ENCODE peak calls at places on chromosomes 3 and 15, in eight cellular contexts. L is K562, K is HCT116, F is A549, U is Panc1, M is SK-N-SH, V is GM12878, R is HepG2. A is an unnamed sample. For H3K4me1, the result is how much of the 10 kb centered on the place peaks cover.

GRCh38 chr3:74561881-74562280 is 52.6 kb downstream of the CNTN3 start:
- DNase-seq in L (no peak), K (no peak), F (no peak), U (no peak), M (no peak), V (no peak), R (no peak), A (no peak)

GRCh38 chr15:51335538-51335961 is 2.8 kb downstream of the CYP19A1 start:
- DNase-seq in L (no peak), K (no peak), F (no peak), U (no peak), M (no peak), V (peak), R (no peak), A (no peak)

GRCh38 chr3:195892355-195893120 is 15.8 kb downstream of the TNK2 start:
- DNase-seq in L (peak), K (no peak), F (no peak), U (no peak), M (peak), V (no peak), R (peak), A (no peak)

GRCh38 chr3:139301183-139301582 is 42.6 kb upstream of the MRPS22 start:
- DNase-seq in L (no peak), K (no peak), F (no peak), U (no peak), M (no peak), V (no peak), R (peak), A (no peak)

GRCh38 chr15:66472176-66472999 is 25.2 kb downstream of the SNAPC5 start:
- DNase-seq in L (no peak), K (no peak), F (no peak), U (no peak), M (no peak), V (peak), R (peak), A (no peak)

GRCh38 chr3:183564046-183564445 is 8.5 kb upstream of the KLHL6 start:
- DNase-seq in L (no peak), K (no peak), F (no peak), U (no peak), M (no peak), V (no peak), R (no peak), A (no peak)

GRCh38 chr3:195221015-195221853 is 49.7 kb downstream of the XXYLT1 start:
- DNase-seq in L (no peak), K (no peak), F (no peak), U (no peak), M (peak), V (no peak), R (no peak), A (no peak)

GRCh38 chr15:59029554-59029953 is 42.1 kb downstream of the RNF111 start:
- DNase-seq in L (no peak), K (no peak), F (no peak), U (no peak), M (no peak), V (no peak), R (no peak), A (no peak)

GRCh38 chr15:98773616-98774015 is 125.3 kb downstream of the IGF1R start:
- DNase-seq in L (no peak), K (no peak), F (no peak), U (no peak), M (no peak), V (no peak), R (no peak), A (no peak)

GRCh38 chr3:99013077-99013476 is 111.6 kb upstream of the DCBLD2 start:
- DNase-seq in L (no peak), K (no peak), F (no peak), U (no peak), M (no peak), V (no peak), R (no peak), A (no peak)

GRCh38 chr3:119779731-119780383 is 2.0 kb upstream of the NR1I2 start:
- DNase-seq in L (no peak), K (no peak), F (no peak), U (no peak), M (no peak), V (peak), R (no peak), A (no peak)

GRCh38 chr15:71730277-71731144 is 79.8 kb upstream of the NR2E3 start:
- DNase-seq in L (peak), K (peak), F (peak), U (no peak), M (peak), V (no peak), R (peak), A (peak)

GRCh38 chr3:45130476-45130875 is 15.7 kb downstream of the CDCP1 start:
- DNase-seq in L (no peak), K (no peak), F (no peak), U (no peak), M (no peak), V (no peak), R (no peak), A (no peak)

GRCh38 chr15:98625614-98626013 is 22.7 kb upstream of the IGF1R start:
- DNase-seq in L (no peak), K (no peak), F (no peak), U (no peak), M (no peak), V (no peak), R (no peak), A (no peak)

GRCh38 chr3:126267169-126267975 is 87.0 kb upstream of the ALDH1L1 start:
- DNase-seq in L (no peak), K (peak), F (peak), U (no peak), M (peak), V (no peak), R (peak), A (peak)

GRCh38 chr15:66698318-66698961 is 3.6 kb upstream of the SMAD6 start:
- DNase-seq in L (peak), K (peak), F (peak), U (no peak), M (peak), V (no peak), R (peak), A (peak)

GRCh38 chr3:134895181-134895580 is 100.1 kb downstream of the EPHB1 start:
- DNase-seq in L (no peak), K (no peak), F (no peak), U (no peak), M (no peak), V (no peak), R (no peak), A (no peak)

GRCh38 chr3:134876836-134877235 is 81.8 kb downstream of the EPHB1 start:
- DNase-seq in L (no peak), K (no peak), F (no peak), U (no peak), M (no peak), V (no peak), R (no peak), A (no peak)

GRCh38 chr3:39052613-39053012 is 797 bp downstream of the WDR48 start:
- DNase-seq in L (no peak), K (no peak), F (no peak), U (no peak), M (peak), V (no peak), R (no peak), A (peak)

GRCh38 chr15:68403161-68403941 is 28.6 kb downstream of the ITGA11 start:
- DNase-seq in L (no peak), K (no peak), F (no peak), U (no peak), M (no peak), V (no peak), R (no peak), A (no peak)

GRCh38 chr3:101009386-101009785 is 16.2 kb upstream of the ABI3BP start:
- DNase-seq in L (no peak), K (no peak), F (no peak), U (no peak), M (no peak), V (no peak), R (no peak), A (no peak)

GRCh38 chr3:1616715-1617114 is 482.0 kb upstream of the CNTN4 start:
- DNase-seq in L (no peak), K (no peak), F (no peak), U (no peak), M (no peak), V (no peak), R (no peak), A (no peak)

GRCh38 chr3:66465034-66465433 is 35.8 kb downstream of the LRIG1 start:
- DNase-seq in L (no peak), K (no peak), F (no peak), U (no peak), M (no peak), V (no peak), R (no peak), A (no peak)
- TF ChIP-seq REST in L (no peak), K (no peak), F (no peak), U (no peak), M (no peak), V (no peak), R (no peak), A (no peak)

GRCh38 chr3:58048301-58048700 is 40.1 kb downstream of the FLNB start:
- DNase-seq in L (no peak), K (no peak), F (no peak), U (no peak), M (no peak), V (no peak), R (no peak), A (no peak)

GRCh38 chr3:58044656-58045055 is 36.4 kb downstream of the FLNB start:
- DNase-seq in L (no peak), K (no peak), F (no peak), U (no peak), M (no peak), V (no peak), R (no peak), A (no peak)

GRCh38 chr3:58045084-58045483 is 36.9 kb downstream of the FLNB start:
- DNase-seq in L (no peak), K (no peak), F (no peak), U (no peak), M (no peak), V (no peak), R (no peak), A (no peak)

GRCh38 chr3:58049143-58049785 is 41.0 kb downstream of the FLNB start:
- DNase-seq in L (peak), K (peak), F (peak), U (peak), M (no peak), V (no peak), R (peak), A (peak)

GRCh38 chr3:58047806-58048205 is 39.6 kb downstream of the FLNB start:
- DNase-seq in L (no peak), K (no peak), F (no peak), U (no peak), M (no peak), V (no peak), R (no peak), A (no peak)
- H3K4me1 ChIP-seq in L (under half), K (half or more), F (half or more), U (half or more), M (half or more), V (under half), R (half or more), A (half or more)

GRCh38 chr3:187136347-187136746 is 2.9 kb downstream of the RPL39L start:
- DNase-seq in L (no peak), K (no peak), F (no peak), U (no peak), M (no peak), V (no peak), R (no peak), A (no peak)

GRCh38 chr3:187136936-187137335 is 2.4 kb downstream of the RPL39L start:
- DNase-seq in L (no peak), K (peak), F (no peak), U (no peak), M (no peak), V (no peak), R (no peak), A (no peak)

GRCh38 chr3:187139126-187139894 is at the start of gene RPL39L:
- DNase-seq in L (peak), K (no peak), F (peak), U (peak), M (peak), V (peak), R (no peak), A (peak)

DNA sequence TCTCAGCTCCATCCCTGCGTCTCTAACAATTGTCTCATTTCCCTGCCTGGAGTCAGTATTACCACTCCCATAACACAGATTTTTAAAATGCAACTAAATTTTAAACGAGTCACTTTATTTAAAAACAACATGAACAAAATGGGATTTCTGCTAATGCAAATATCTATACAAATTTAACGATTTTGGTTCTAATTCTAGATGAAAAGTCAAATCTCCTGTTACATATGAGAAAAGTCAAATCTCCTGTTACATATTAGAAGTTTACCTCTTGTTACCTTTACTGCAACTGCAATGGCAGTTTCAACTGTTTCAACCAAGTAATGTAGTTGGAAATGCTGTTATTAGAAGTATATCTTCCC is 578 bp upstream of the RPL39L start:
- DNase-seq in L (no peak), K (no peak), F (no peak), U (no peak), M (no peak), V (no peak), R (no peak), A (no peak)
- H3K27ac ChIP-seq in L (no peak), K (no peak), F (peak), U (no peak), M (no peak), V (no peak), R (no peak), A (no peak)

DNA sequence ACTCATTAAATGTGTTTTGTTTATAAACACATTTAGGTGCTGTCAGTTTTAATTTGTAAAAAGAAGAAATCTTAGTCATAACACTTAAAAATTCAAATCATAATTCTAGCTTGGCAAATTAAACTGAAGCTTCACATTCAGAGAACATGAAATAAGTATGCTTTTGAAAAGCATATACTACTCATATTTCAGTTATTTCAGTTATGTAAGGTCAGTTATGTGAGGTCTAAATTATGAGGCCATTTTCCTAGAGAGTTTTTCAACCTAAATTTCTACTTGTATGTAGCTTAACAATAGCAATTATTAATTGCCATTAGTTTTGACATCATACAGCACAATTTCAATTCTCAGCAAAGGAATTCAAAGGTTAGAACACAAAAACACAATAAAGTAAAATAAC is 465.0 kb downstream of the PLOD2 start:
- DNase-seq in L (no peak), K (no peak), F (no peak), U (no peak), M (no peak), V (no peak), R (no peak), A (no peak)
- TF ChIP-seq REST in L (no peak), K (no peak), F (no peak), U (no peak), M (no peak), V (no peak), R (no peak), A (no peak)

GRCh38 chr3:8660271-8660731 is 15.7 kb upstream of the SSUH2 start:
- DNase-seq in L (no peak), K (no peak), F (no peak), U (no peak), M (no peak), V (no peak), R (no peak), A (no peak)
- H3K4me1 ChIP-seq in L (under half), K (under half), F (under half), U (under half), M (under half), V (under half), R (half or more), A (under half)

GRCh38 chr3:81740731-81741130 is 20.7 kb downstream of the GBE1 start:
- DNase-seq in L (no peak), K (no peak), F (no peak), U (no peak), M (no peak), V (no peak), R (no peak), A (no peak)
- H3K27ac ChIP-seq in L (no peak), K (no peak), F (peak), U (no peak), M (peak), V (no peak), R (no peak), A (no peak)

DNA sequence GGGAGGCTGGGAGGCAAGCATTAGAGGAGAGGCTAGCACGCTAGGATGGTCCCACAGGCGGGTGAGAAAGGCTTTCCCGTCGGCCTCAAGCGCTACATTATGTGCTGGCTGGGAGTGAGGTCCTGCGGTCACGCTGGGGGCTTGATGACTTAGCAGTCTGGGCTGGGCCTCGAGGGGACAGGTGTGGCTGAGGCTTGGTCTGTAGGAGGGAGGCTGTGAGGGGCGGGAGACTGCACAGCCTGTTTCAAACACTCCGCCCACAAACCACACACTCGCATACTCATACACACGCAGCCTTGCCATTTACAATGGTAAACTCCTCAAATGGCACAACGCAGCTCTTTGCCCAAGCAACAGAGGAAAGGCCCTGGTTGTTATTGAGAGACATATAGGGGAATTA is 32.4 kb upstream of the RASGRF1 start:
- DNase-seq in L (no peak), K (no peak), F (no peak), U (no peak), M (no peak), V (no peak), R (no peak), A (no peak)
- TF ChIP-seq REST in L (no peak), K (no peak), F (no peak), U (no peak), M (no peak), V (no peak), R (no peak), A (no peak)

DNA sequence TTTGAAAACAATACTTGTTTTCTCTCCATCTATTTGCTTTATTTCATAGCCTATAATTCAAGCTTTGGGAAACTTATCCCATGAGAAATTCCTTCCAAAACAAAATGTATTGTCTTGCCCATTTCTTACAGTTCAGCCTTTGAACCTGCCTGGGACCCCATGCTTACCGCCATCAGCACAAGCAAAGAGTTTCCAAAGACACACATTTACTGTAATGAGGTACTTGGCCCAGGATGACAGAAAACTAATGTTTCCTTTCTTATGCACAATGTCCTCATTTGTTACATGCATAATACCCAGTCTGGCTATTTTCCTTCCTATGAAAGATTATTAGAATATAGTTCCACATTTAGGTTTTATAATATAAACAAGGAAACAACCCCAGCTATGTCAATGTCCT is 180.4 kb downstream of the GAP43 start:
- DNase-seq in L (no peak), K (no peak), F (no peak), U (no peak), M (no peak), V (no peak), R (no peak), A (peak)
- H3K4me1 ChIP-seq in L (under half), K (under half), F (half or more), U (under half), M (under half), V (under half), R (under half), A (under half)

A was measured in GM23338.